ENCODE peak calls at places on chromosomes 12 and 14, in six cellular contexts. R, P, E, C, B and V are unnamed samples.

GRCh38 chr12:19910681-19911080 is 457.7 kb upstream of the PDE3A start:
- DNase-seq in R (no peak), P (no peak), E (no peak), C (no peak), B (peak; percentile 22), V (no peak)

GRCh38 chr12:46160081-46160980 is 108.5 kb downstream of the SLC38A1 start:
- DNase-seq in R (no peak), P (no peak), E (no peak), C (no peak), B (no peak), V (no peak)

GRCh38 chr14:101926085-101926484 is 38.3 kb upstream of the DYNC1H1 start:
- DNase-seq in R (no peak), P (no peak), E (no peak), C (no peak), B (no peak), V (no peak)

GRCh38 chr12:99911076-99911475 is 73.7 kb downstream of the ANKS1B start:
- DNase-seq in R (peak; percentile 50), P (peak; percentile 5), E (no peak), C (no peak), B (no peak), V (no peak)

GRCh38 chr14:75952489-75952888 is 29.3 kb downstream of the TGFB3 start:
- DNase-seq in R (no peak), P (no peak), E (no peak), C (no peak), B (no peak), V (no peak)

GRCh38 chr14:49623941-49624806 is 3.6 kb downstream of the MGAT2 start:
- DNase-seq in R (no peak), P (no peak), E (no peak), C (no peak), B (peak; percentile 68), V (no peak)

GRCh38 chr14:83757896-83758295 is 1772.0 kb upstream of the FLRT2 start:
- DNase-seq in R (no peak), P (no peak), E (no peak), C (no peak), B (no peak), V (no peak)

GRCh38 chr12:40331886-40332285 is 107.1 kb downstream of the LRRK2 start:
- DNase-seq in R (no peak), P (no peak), E (no peak), C (no peak), B (no peak), V (no peak)

GRCh38 chr14:100823488-100823887 is 2.4 kb upstream of the MEG3 start:
- DNase-seq in R (no peak), P (no peak), E (no peak), C (no peak), B (peak; percentile 26), V (no peak)

GRCh38 chr12:48072266-48072665 is 33.6 kb downstream of the SENP1 start:
- DNase-seq in R (no peak), P (no peak), E (no peak), C (no peak), B (no peak), V (no peak)

GRCh38 chr12:74957636-74958035 is 252.0 kb downstream of the KCNC2 start:
- DNase-seq in R (no peak), P (no peak), E (no peak), C (no peak), B (no peak), V (no peak)

GRCh38 chr14:102819176-102819628 is 42.0 kb downstream of the TRAF3 start:
- DNase-seq in R (no peak), P (peak; percentile 77), E (peak; percentile 89), C (no peak), B (no peak), V (no peak)

GRCh38 chr14:93305708-93306418 is 27.0 kb downstream of the BTBD7 start:
- DNase-seq in R (no peak), P (no peak), E (no peak), C (no peak), B (no peak), V (peak; percentile 34)

GRCh38 chr12:75709474-75709873 is 198.1 kb upstream of the KRR1 start:
- DNase-seq in R (no peak), P (no peak), E (no peak), C (no peak), B (no peak), V (no peak)

GRCh38 chr14:79638647-79639266 is 572.5 kb downstream of the DIO2 start:
- DNase-seq in R (no peak), P (no peak), E (no peak), C (no peak), B (no peak), V (no peak)

GRCh38 chr14:71452987-71453386 is 479.2 kb upstream of the RGS6 start:
- DNase-seq in R (no peak), P (no peak), E (no peak), C (no peak), B (no peak), V (no peak)

GRCh38 chr14:54867011-54867410 is 35.6 kb downstream of the GCH1 start:
- DNase-seq in R (no peak), P (no peak), E (no peak), C (no peak), B (peak; percentile 48), V (no peak)

GRCh38 chr12:41697161-41697560 is 447.5 kb downstream of the GXYLT1 start:
- DNase-seq in R (no peak), P (no peak), E (no peak), C (no peak), B (no peak), V (peak; percentile 69)

GRCh38 chr12:80321653-80322052 is 122.4 kb upstream of the PTPRQ start:
- DNase-seq in R (no peak), P (peak; percentile 2), E (no peak), C (no peak), B (no peak), V (no peak)

GRCh38 chr12:123854918-123855317 is 92.8 kb downstream of the DNAH10 start:
- DNase-seq in R (no peak), P (no peak), E (no peak), C (no peak), B (no peak), V (peak; percentile 28)

GRCh38 chr12:115222220-115222619 is 538.2 kb upstream of the TBX3 start:
- DNase-seq in R (no peak), P (peak; percentile 28), E (no peak), C (no peak), B (no peak), V (no peak)

GRCh38 chr14:106605548-106606448 is 1079.4 kb downstream of the TMEM121 start:
- DNase-seq in R (no peak), P (peak; percentile 31), E (peak; percentile 21), C (peak; percentile 58), B (no peak), V (peak; percentile 80)

GRCh38 chr12:94603434-94604068 is 46.8 kb downstream of the TMCC3 start:
- DNase-seq in R (peak; percentile 50), P (peak; percentile 5), E (no peak), C (peak; percentile 56), B (no peak), V (peak; percentile 59)

GRCh38 chr12:75881910-75882309 is 149.7 kb downstream of the PHLDA1 start:
- DNase-seq in R (no peak), P (no peak), E (no peak), C (no peak), B (peak; percentile 19), V (no peak)

GRCh38 chr12:53047221-53048032 is 2.4 kb upstream of the TNS2 start:
- DNase-seq in R (peak; percentile 67), P (peak; percentile 44), E (no peak), C (peak; percentile 94), B (peak; percentile 32), V (peak; percentile 66)
- TF ChIP-seq POLR2A in R (peak; percentile 38), P (no peak), E (peak; percentile 32), C (no peak), B (no peak), V (no peak)

GRCh38 chr14:65461730-65462129 is 49.2 kb downstream of the FUT8 start:
- DNase-seq in R (no peak), P (no peak), E (peak; percentile 41), C (no peak), B (peak; percentile 54), V (peak; percentile 43)
- TF ChIP-seq MAX in R (no peak), P (no peak), E (no peak), C (no peak), B (no peak), V (no peak)

DNA sequence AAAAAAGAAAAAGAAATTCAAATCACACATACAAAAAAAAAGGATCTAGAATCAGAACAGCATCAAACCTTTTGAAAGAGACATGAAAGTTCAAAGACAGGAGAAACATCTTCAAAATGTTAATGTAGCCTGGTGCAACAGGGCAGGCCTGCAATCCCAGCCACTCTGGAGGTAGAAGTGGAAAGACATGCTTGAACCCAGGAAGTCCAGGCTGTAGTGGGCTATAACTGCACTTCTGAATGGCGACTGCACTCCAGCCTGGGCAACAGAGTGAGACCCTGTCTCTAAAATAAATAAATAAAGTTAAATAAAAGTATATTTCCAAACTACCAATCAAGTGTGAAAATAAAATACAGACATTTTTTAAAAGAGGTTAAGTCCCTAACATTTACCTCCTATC is 18.7 kb upstream of the AP4S1 start:
- DNase-seq in R (no peak), P (no peak), E (no peak), C (no peak), B (no peak), V (no peak)
- TF ChIP-seq MYC in R (no peak), P (no peak), E (no peak), C (no peak), B (no peak), V (no peak)

GRCh38 chr14:32201196-32201815 is 539 bp upstream of the RNU6-7 start:
- DNase-seq in R (peak; percentile 66), P (peak; percentile 98), E (no peak), C (peak; percentile 85), B (peak; percentile 74), V (peak; percentile 65)

GRCh38 chr14:32203928-32204357 is 874 bp upstream of the RNU6-8 start:
- DNase-seq in R (no peak), P (peak; percentile 31), E (no peak), C (no peak), B (no peak), V (peak; percentile 20)

GRCh38 chr14:32201816-32202467 is at the start of gene RNU6-7:
- DNase-seq in R (no peak), P (peak; percentile 61), E (no peak), C (no peak), B (no peak), V (peak; percentile 42)

GRCh38 chr14:32202468-32202865 is 602 bp downstream of the RNU6-8 start:
- DNase-seq in R (no peak), P (peak; percentile 60), E (no peak), C (no peak), B (peak; percentile 55), V (peak; percentile 12)

DNA sequence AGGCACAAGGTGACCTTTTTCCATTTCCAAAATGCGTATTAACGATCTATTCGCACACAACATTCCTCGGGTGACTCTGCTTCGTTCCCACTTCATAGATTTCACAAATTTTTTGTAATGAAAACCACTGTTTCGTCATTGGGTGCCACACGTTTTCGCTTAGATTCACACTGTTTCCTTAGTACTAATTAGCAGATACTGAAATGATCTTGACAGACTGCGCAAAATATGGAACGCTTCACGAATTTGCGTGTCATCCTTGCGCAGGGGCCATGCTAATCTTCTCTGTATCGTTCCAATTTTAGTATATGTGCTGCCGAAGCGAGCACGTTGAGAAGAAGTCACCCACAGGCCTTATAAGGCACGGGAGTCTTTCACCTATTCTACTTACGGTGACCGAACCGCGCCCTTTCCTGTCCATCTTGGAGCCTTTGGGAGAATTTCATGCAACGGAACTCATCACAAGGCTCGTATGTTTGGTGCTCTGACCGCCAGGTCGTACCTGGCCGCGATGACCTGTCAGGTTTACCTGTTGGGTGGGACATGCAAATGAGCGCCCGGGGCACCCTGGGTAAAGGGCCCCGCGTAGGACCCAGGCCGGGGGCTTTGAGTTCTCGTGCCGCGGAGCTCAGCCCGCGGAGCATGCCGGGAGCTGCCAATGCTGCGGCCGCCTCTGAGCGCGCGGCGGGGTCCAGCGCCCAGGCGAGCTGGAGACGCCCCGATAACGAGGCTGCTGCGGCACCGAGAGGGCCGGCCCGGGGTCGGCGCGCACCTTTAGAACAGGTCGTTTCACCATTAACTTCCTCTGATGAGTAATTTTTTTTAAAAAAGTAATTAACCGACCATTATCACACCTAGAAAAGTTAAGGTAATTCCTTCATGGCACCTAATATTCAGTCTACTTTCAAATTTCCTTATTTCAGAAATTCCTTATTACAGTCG is at the start of gene RNU6-8:
- DNase-seq in R (peak; percentile 62), P (peak; percentile 96), E (peak; percentile 57), C (peak; percentile 81), B (peak; percentile 88), V (peak; percentile 88)
- TF ChIP-seq POLR2A in R (peak; percentile 65), P (no peak), E (peak; percentile 54), C (peak; percentile 54), B (peak; percentile 46), V (no peak)